ENCODE peak calls at places on chromosomes 7 and 10, in ten cellular contexts. C is IMR-90, S is K562, Q is aorta, A is right cardiac atrium, Z is A549, J is cardiac muscle cell, O is GM23248, X is Karpas-422, P is SK-N-SH. N is an unnamed sample. For H3K4me1, the result is how much of the 10 kb centered on the place peaks cover.

GRCh38 chr10:132539894-132540293 is 2.3 kb downstream of the INPP5A start:
- DNase-seq in P (no peak), Z (no peak), J (peak), X (peak), C (peak), Q (peak), A (no peak), S (no peak), O (peak), N (no peak)

GRCh38 chr10:104824378-104825006 is 183.4 kb downstream of the SORCS3 start:
- DNase-seq in A (peak), C (no peak), Z (peak), S (peak), X (peak), O (peak), J (peak), P (no peak), Q (peak), N (no peak)

GRCh38 chr10:63430091-63430998 is 35.4 kb downstream of the JMJD1C start:
- DNase-seq in S (no peak), A (no peak), Q (no peak), C (peak), X (no peak), O (peak), P (peak), J (peak), Z (peak), N (no peak)

GRCh38 chr10:124917168-124917938 is 24.6 kb upstream of the ZRANB1 start:
- DNase-seq in C (peak), Q (peak), S (peak), O (peak), P (peak), Z (peak), A (peak), J (peak), X (peak), N (peak)

GRCh38 chr7:145009866-145010265 is 174.0 kb upstream of the TPK1 start:
- DNase-seq in Q (no peak), S (no peak), P (no peak), J (no peak), O (no peak), Z (no peak), A (no peak), X (no peak), C (no peak), N (no peak)

GRCh38 chr10:110226555-110226925 is 19.1 kb downstream of the MXI1 start:
- DNase-seq in S (peak), C (peak), J (peak), P (peak), X (peak), Z (peak), Q (peak), A (peak), O (peak), N (peak)

GRCh38 chr10:59354434-59354833 is 7.9 kb downstream of the FAM13C start:
- DNase-seq in J (no peak), Q (no peak), P (no peak), A (no peak), S (no peak), X (no peak), C (no peak), O (no peak), Z (no peak), N (no peak)

GRCh38 chr10:43318978-43319965 is 52.2 kb upstream of the FXYD4 start:
- DNase-seq in Z (no peak), C (no peak), A (no peak), Q (no peak), S (no peak), P (no peak), J (peak), X (no peak), O (no peak), N (no peak)

GRCh38 chr7:78673272-78673671 is 780.2 kb downstream of the MAGI2 start:
- DNase-seq in Z (no peak), X (no peak), A (no peak), J (no peak), Q (no peak), O (no peak), C (no peak), P (no peak), S (no peak), N (no peak)

GRCh38 chr10:29110172-29110571 is 178.7 kb upstream of the LYZL1 start:
- DNase-seq in A (no peak), Q (no peak), Z (no peak), X (no peak), J (no peak), C (no peak), O (no peak), S (no peak), P (no peak), N (no peak)

GRCh38 chr7:115635367-115635766 is 395.2 kb downstream of the TFEC start:
- DNase-seq in C (peak), J (no peak), X (no peak), A (no peak), Q (no peak), S (no peak), P (no peak), Z (no peak), O (peak), N (no peak)

GRCh38 chr7:7595451-7595850 is 28.8 kb downstream of the MIOS start:
- DNase-seq in X (peak), C (peak), J (peak), A (no peak), P (peak), Z (peak), Q (no peak), O (peak), S (peak), N (no peak)

GRCh38 chr7:107725138-107725740 is 18.7 kb upstream of the CBLL1 start:
- DNase-seq in X (peak), S (peak), J (peak), O (peak), C (peak), A (no peak), Q (no peak), P (peak), Z (peak), N (no peak)

GRCh38 chr10:76433161-76434005 is 1002.0 kb downstream of the LRMDA start:
- DNase-seq in A (peak), Q (no peak), O (no peak), P (peak), Z (no peak), J (no peak), C (no peak), S (no peak), X (no peak), N (peak)

GRCh38 chr7:131196808-131197207 is 130.9 kb upstream of the MKLN1 start:
- DNase-seq in S (no peak), P (no peak), X (no peak), A (no peak), Q (no peak), Z (no peak), O (peak), J (peak), C (peak), N (no peak)

GRCh38 chr10:88670497-88670896 is 6.3 kb downstream of the LIPF start:
- DNase-seq in A (no peak), O (no peak), P (no peak), X (no peak), Q (no peak), Z (no peak), S (no peak), J (no peak), C (no peak), N (no peak)

GRCh38 chr10:86958109-86958830 is at the start of gene SNCG:
- DNase-seq in Z (no peak), P (no peak), J (peak), Q (peak), O (peak), A (peak), C (no peak), S (peak), X (no peak), N (no peak)

GRCh38 chr7:151940048-151940845 is 16.0 kb upstream of the GALNTL5 start:
- DNase-seq in C (peak), O (peak), X (no peak), P (peak), J (peak), S (no peak), A (peak), Z (peak), Q (peak), N (no peak)

GRCh38 chr7:117769085-117769484 is 104.2 kb downstream of the CTTNBP2 start:
- DNase-seq in P (no peak), X (no peak), C (no peak), S (no peak), Z (no peak), Q (no peak), O (no peak), J (no peak), A (no peak), N (no peak)

GRCh38 chr7:101940830-101941229 is 123.4 kb downstream of the CUX1 start:
- DNase-seq in X (peak), C (no peak), O (no peak), J (no peak), S (no peak), A (peak), Q (no peak), Z (peak), P (no peak), N (no peak)

GRCh38 chr10:3271385-3272115 is 99.0 kb upstream of the PITRM1 start:
- DNase-seq in P (no peak), O (no peak), S (no peak), Z (no peak), J (no peak), C (no peak), A (no peak), X (no peak), Q (peak), N (no peak)

GRCh38 chr7:11742496-11742895 is 89.5 kb downstream of the THSD7A start:
- DNase-seq in X (no peak), O (no peak), J (no peak), Z (no peak), A (no peak), P (no peak), C (no peak), S (no peak), Q (no peak), N (no peak)

GRCh38 chr10:44046605-44047004 is 338.3 kb downstream of the CXCL12 start:
- DNase-seq in O (peak), Q (no peak), S (no peak), Z (no peak), X (no peak), P (no peak), C (peak), A (peak), J (peak), N (no peak)

GRCh38 chr10:96249264-96249663 is 22.1 kb downstream of the BLNK start:
- DNase-seq in Q (no peak), C (no peak), P (no peak), A (no peak), Z (no peak), S (no peak), O (no peak), X (no peak), J (no peak), N (no peak)

GRCh38 chr10:98258683-98259454 is 9.1 kb downstream of the LOXL4 start:
- DNase-seq in A (no peak), C (no peak), Q (no peak), O (peak), X (no peak), P (no peak), J (no peak), S (no peak), Z (no peak), N (no peak)

GRCh38 chr10:76127984-76128589 is 696.7 kb downstream of the LRMDA start:
- DNase-seq in S (no peak), O (no peak), A (peak), J (peak), Q (no peak), X (peak), Z (peak), C (peak), P (no peak), N (peak)

GRCh38 chr10:22002531-22003110 is 909 bp downstream of the DNAJC1 start:
- DNase-seq in P (no peak), A (no peak), O (peak), Z (peak), J (peak), Q (no peak), S (no peak), X (peak), C (peak), N (no peak)

GRCh38 chr7:128167316-128167691 is 73.8 kb upstream of the LEP start:
- DNase-seq in P (peak), X (no peak), C (peak), Z (peak), J (peak), Q (no peak), A (no peak), O (peak), S (peak), N (no peak)

DNA sequence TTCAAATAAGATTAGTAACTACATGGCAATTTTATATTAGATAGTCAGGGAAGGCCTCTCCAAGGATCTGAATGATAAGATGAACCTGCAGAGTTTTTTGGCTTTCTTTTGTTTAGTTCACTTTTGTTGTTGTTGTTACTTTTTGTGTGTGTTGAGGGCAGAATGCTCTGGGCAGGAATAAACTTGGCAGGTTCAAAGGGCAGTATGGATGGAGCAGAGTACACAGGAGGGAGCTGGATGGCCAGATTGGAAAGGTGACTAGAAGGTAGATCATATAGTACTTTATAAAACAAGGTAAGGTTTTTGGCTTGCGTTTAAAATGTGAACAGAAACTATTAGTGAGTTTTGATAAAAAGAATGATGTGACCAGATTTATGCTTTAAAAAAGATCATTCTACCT is 17.9 kb downstream of the CROT start:
- DNase-seq in Z (no peak), O (no peak), Q (no peak), S (no peak), P (no peak), C (no peak), A (no peak), J (no peak), X (no peak), N (no peak)
- H3K4me1 ChIP-seq in Z (under half), O (under half), Q (under half), S (under half), P (under half), C (under half), A (under half), J (under half), X (under half), N (under half)

DNA sequence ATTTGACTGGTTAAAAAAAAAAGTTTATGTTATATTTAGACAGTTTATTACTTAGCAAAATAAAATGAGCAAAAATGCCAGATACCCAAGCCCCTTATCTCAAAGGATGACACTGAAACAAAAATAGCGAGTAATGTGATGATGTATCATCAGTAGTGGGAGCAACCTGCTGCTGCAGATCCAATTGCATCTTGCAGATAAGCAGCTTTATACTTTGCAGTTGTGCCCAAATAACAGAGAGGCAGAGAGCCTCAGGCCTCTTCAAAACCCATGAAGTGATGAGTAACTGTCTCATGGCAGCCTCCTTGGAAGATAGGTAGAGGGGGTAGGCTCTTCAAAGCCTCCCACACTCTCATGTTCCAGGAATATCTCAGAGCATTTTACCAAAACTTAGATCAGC is 468.2 kb upstream of the LRRTM3 start:
- DNase-seq in O (no peak), Q (no peak), C (no peak), P (no peak), A (no peak), X (no peak), J (no peak), S (no peak), Z (no peak), N (no peak)
- H3K4me1 ChIP-seq in O (under half), Q (under half), C (under half), P (under half), A (under half), X (under half), J (under half), S (under half), Z (under half), N (under half)

DNA sequence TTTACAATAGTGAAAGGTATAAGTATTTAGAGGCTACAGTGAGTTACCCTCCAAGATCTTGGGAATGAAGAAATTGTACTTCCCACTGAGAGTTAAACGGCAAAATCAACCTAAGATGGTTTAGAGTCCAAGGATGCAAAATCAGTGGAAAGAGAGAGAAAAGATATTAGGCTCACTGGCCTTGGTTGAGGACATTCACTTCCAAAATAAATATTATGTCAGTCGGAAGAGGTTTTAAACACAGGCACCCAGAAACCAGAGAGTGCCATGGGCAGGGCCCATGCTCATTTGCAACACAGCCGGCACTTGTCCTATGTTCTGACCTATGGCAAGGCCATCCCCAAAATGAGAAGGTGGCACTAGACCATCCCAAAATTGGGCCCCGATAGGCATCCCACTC is 3.9 kb upstream of the WDR91 start:
- DNase-seq in Q (no peak), S (no peak), J (no peak), Z (no peak), P (no peak), O (no peak), C (no peak), A (no peak), X (no peak), N (no peak)
- H3K4me1 ChIP-seq in Q (under half), S (under half), J (under half), Z (under half), P (under half), O (under half), C (under half), A (under half), X (under half), N (under half)

GRCh38 chr7:47481656-47482012 is 100.3 kb downstream of the TNS3 start:
- DNase-seq in X (no peak), A (no peak), J (no peak), Z (no peak), P (no peak), S (no peak), C (no peak), O (no peak), Q (no peak), N (no peak)

GRCh38 chr7:47478926-47479791 is 102.8 kb downstream of the TNS3 start:
- DNase-seq in O (no peak), P (no peak), A (no peak), C (no peak), Z (no peak), J (no peak), Q (peak), S (no peak), X (no peak), N (no peak)

GRCh38 chr7:47480576-47481538 is 101.1 kb downstream of the TNS3 start:
- DNase-seq in C (no peak), Z (no peak), P (no peak), A (no peak), J (no peak), X (no peak), S (no peak), Q (peak), O (no peak), N (no peak)

GRCh38 chr7:47478017-47478344 is 103.9 kb downstream of the TNS3 start:
- DNase-seq in J (peak), X (no peak), Z (no peak), P (no peak), C (peak), Q (peak), O (peak), S (no peak), A (no peak), N (peak)

GRCh38 chr7:47479821-47480575 is 101.9 kb downstream of the TNS3 start:
- DNase-seq in A (no peak), C (no peak), Z (no peak), J (no peak), P (no peak), O (no peak), Q (peak), X (no peak), S (no peak), N (no peak)
- H3K4me1 ChIP-seq in A (under half), C (half or more), Z (half or more), J (under half), P (under half), O (under half), Q (under half), X (under half), S (under half), N (half or more)